ENCODE peak calls at places on chromosomes 13 and 19, in six cellular contexts. One of them, this sample, is unnamed.

GRCh38 chr13:95133498-95133897 is 167.8 kb downstream of the ABCC4 start:
- DNase-seq in epithelial cell of esophagus: no peak
- DNase-seq in left ventricle myocardium inferior: no peak
- DNase-seq in A549: no peak
- DNase-seq in cardiac muscle cell: no peak
- DNase-seq in GM12865: no peak
- DNase-seq in this sample: no peak

GRCh38 chr19:34171877-34172660 is at the start of gene LSM14A:
- DNase-seq in left ventricle myocardium inferior: peak; percentile 94
- DNase-seq in cardiac muscle cell: peak; percentile 95
- DNase-seq in A549: peak; percentile 98
- DNase-seq in epithelial cell of esophagus: peak; percentile 90
- DNase-seq in GM12865: peak; percentile 96
- DNase-seq in this sample: peak; percentile 80

GRCh38 chr13:31322025-31322424 is 122.2 kb downstream of the B3GLCT start:
- DNase-seq in left ventricle myocardium inferior: peak; percentile 20
- DNase-seq in epithelial cell of esophagus: peak; percentile 85
- DNase-seq in cardiac muscle cell: peak; percentile 2
- DNase-seq in A549: no peak
- DNase-seq in GM12865: peak; percentile 6
- DNase-seq in this sample: no peak

GRCh38 chr13:31703780-31704179 is 35.5 kb upstream of the RXFP2 start:
- DNase-seq in GM12865: no peak
- DNase-seq in left ventricle myocardium inferior: no peak
- DNase-seq in cardiac muscle cell: no peak
- DNase-seq in A549: no peak
- DNase-seq in epithelial cell of esophagus: no peak
- DNase-seq in this sample: no peak

GRCh38 chr13:108551674-108552073 is 77.7 kb upstream of the MYO16 start:
- DNase-seq in GM12865: no peak
- DNase-seq in A549: no peak
- DNase-seq in epithelial cell of esophagus: peak; percentile 2
- DNase-seq in cardiac muscle cell: no peak
- DNase-seq in left ventricle myocardium inferior: no peak
- DNase-seq in this sample: no peak

GRCh38 chr13:95480131-95480545 is 72.4 kb upstream of the CLDN10 start:
- DNase-seq in GM12865: peak; percentile 65
- DNase-seq in epithelial cell of esophagus: no peak
- DNase-seq in cardiac muscle cell: no peak
- DNase-seq in A549: no peak
- DNase-seq in left ventricle myocardium inferior: peak; percentile 20
- DNase-seq in this sample: no peak

GRCh38 chr13:81990652-81991051 is 1649.7 kb upstream of the SPRY2 start:
- DNase-seq in GM12865: no peak
- DNase-seq in A549: no peak
- DNase-seq in cardiac muscle cell: no peak
- DNase-seq in epithelial cell of esophagus: no peak
- DNase-seq in left ventricle myocardium inferior: no peak
- DNase-seq in this sample: no peak

GRCh38 chr19:618247-618619 is 15.1 kb downstream of the POLRMT start:
- DNase-seq in A549: no peak
- DNase-seq in epithelial cell of esophagus: no peak
- DNase-seq in left ventricle myocardium inferior: no peak
- DNase-seq in GM12865: no peak
- DNase-seq in cardiac muscle cell: no peak
- DNase-seq in this sample: no peak

GRCh38 chr13:109779074-109779473 is 7.3 kb downstream of the IRS2 start:
- DNase-seq in GM12865: no peak
- DNase-seq in epithelial cell of esophagus: no peak
- DNase-seq in A549: no peak
- DNase-seq in cardiac muscle cell: no peak
- DNase-seq in left ventricle myocardium inferior: no peak
- DNase-seq in this sample: peak; percentile 42

GRCh38 chr19:49684251-49684982 is 5.0 kb upstream of the ADM5 start:
- DNase-seq in epithelial cell of esophagus: no peak
- DNase-seq in A549: peak; percentile 75
- DNase-seq in left ventricle myocardium inferior: no peak
- DNase-seq in cardiac muscle cell: peak; percentile 34
- DNase-seq in GM12865: peak; percentile 48
- DNase-seq in this sample: no peak

GRCh38 chr13:113110048-113110851 is 4.7 kb downstream of the F7 start:
- DNase-seq in GM12865: no peak
- DNase-seq in epithelial cell of esophagus: no peak
- DNase-seq in cardiac muscle cell: no peak
- DNase-seq in A549: no peak
- DNase-seq in left ventricle myocardium inferior: no peak
- DNase-seq in this sample: no peak

GRCh38 chr13:114213980-114214379 is 20.7 kb upstream of the CDC16 start:
- DNase-seq in GM12865: no peak
- DNase-seq in left ventricle myocardium inferior: no peak
- DNase-seq in epithelial cell of esophagus: no peak
- DNase-seq in cardiac muscle cell: no peak
- DNase-seq in A549: no peak
- DNase-seq in this sample: no peak

DNA sequence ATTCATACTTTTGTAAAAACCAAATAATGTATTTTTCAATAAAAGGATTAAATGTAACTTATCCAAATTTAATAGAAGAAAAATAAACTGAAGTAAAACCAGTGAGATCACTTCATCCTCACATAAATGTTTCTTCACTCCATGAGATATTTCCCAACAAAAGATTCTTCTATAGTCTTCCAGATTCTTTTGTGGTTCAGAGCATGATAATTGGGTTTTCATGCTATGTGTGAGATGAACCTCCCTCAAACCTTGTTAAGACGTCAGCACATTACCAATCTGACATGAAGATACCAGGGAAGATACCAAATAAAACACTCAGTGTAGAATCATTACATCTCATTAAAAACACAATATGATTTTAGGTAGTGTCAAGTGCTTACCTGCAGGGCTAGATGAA is 62.9 kb upstream of the OXGR1 start:
- DNase-seq in epithelial cell of esophagus: no peak
- DNase-seq in A549: no peak
- DNase-seq in cardiac muscle cell: no peak
- DNase-seq in GM12865: no peak
- DNase-seq in left ventricle myocardium inferior: no peak
- DNase-seq in this sample: no peak
- H3K4me3 ChIP-seq in epithelial cell of esophagus: no peak overlapping the region
- H3K4me3 ChIP-seq in A549: no peak overlapping the region
- H3K4me3 ChIP-seq in cardiac muscle cell: no peak overlapping the region
- H3K4me3 ChIP-seq in GM12865: no peak overlapping the region
- H3K4me3 ChIP-seq in left ventricle myocardium inferior: no peak overlapping the region
- H3K4me3 ChIP-seq in this sample: no peak overlapping the region

DNA sequence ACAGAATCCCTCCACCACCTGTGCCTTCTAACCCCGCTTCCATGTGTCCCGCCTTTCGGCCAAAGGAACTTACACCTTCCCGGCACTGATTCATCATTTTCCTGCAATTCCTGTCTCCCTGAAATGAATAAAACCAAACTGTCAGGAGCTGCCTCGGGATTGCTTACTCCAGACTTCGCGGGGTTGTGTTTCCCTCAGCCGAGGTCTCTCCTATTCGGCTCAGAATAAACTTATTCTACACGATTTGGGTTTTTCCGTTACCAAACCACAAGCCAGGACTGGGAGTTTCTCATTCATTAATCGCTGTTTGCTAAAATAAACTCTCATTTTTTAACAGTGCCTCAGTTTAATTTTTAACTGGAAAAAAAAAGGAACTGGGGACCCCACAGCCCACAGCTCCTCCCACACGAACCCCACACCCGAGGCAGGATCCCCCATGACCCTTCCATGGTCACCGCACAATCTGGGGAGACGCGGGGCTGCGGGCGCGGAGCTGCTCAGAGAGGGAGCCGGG is 647 bp downstream of the ZNF878 start:
- DNase-seq in left ventricle myocardium inferior: no peak
- DNase-seq in GM12865: no peak
- DNase-seq in epithelial cell of esophagus: peak; percentile 50
- DNase-seq in A549: no peak
- DNase-seq in cardiac muscle cell: no peak
- DNase-seq in this sample: no peak
- H3K4me3 ChIP-seq in left ventricle myocardium inferior: peak overlapping the region; percentile 84
- H3K4me3 ChIP-seq in GM12865: peak overlapping the region; percentile 80
- H3K4me3 ChIP-seq in epithelial cell of esophagus: peak overlapping the region; percentile 54
- H3K4me3 ChIP-seq in A549: no peak overlapping the region
- H3K4me3 ChIP-seq in cardiac muscle cell: peak overlapping the region; percentile 68
- H3K4me3 ChIP-seq in this sample: peak overlapping the region; percentile 68

DNA sequence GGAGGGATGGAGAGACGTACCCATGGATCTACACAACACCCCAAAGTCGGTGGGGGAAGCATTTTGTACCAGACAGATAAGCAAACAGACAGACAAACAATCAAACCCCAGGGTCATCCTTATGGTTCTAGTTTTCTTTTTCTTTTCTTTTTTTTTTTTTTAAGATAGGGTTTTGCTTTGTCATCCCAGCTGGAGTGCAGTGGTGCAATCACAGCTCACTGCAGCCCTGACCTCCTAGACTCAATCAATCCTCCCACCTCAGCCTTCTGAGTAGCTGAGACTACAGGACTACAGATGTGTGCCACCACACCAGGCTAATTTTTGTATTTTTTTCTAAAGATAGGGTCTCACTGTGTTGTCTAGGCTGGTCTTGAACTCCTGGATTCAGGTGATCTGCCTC is 17.9 kb upstream of the FBL start:
- DNase-seq in epithelial cell of esophagus: no peak
- DNase-seq in A549: no peak
- DNase-seq in left ventricle myocardium inferior: no peak
- DNase-seq in GM12865: no peak
- DNase-seq in cardiac muscle cell: no peak
- DNase-seq in this sample: no peak
- H3K4me3 ChIP-seq in epithelial cell of esophagus: no peak overlapping the region
- H3K4me3 ChIP-seq in A549: no peak overlapping the region
- H3K4me3 ChIP-seq in left ventricle myocardium inferior: no peak overlapping the region
- H3K4me3 ChIP-seq in GM12865: no peak overlapping the region
- H3K4me3 ChIP-seq in cardiac muscle cell: no peak overlapping the region
- H3K4me3 ChIP-seq in this sample: no peak overlapping the region

GRCh38 chr19:11596156-11596555 is 1.1 kb upstream of the ZNF627 start:
- DNase-seq in cardiac muscle cell: no peak
- DNase-seq in GM12865: no peak
- DNase-seq in epithelial cell of esophagus: no peak
- DNase-seq in left ventricle myocardium inferior: no peak
- DNase-seq in A549: no peak
- DNase-seq in this sample: no peak

GRCh38 chr19:11598103-11598483 is 810 bp downstream of the ZNF627 start:
- DNase-seq in epithelial cell of esophagus: no peak
- DNase-seq in left ventricle myocardium inferior: no peak
- DNase-seq in A549: no peak
- DNase-seq in cardiac muscle cell: no peak
- DNase-seq in GM12865: no peak
- DNase-seq in this sample: no peak

GRCh38 chr19:11597202-11598102 is at the start of gene ZNF627:
- DNase-seq in cardiac muscle cell: peak; percentile 99
- DNase-seq in left ventricle myocardium inferior: peak; percentile 99
- DNase-seq in GM12865: peak; percentile 99
- DNase-seq in epithelial cell of esophagus: peak; percentile 99
- DNase-seq in A549: peak; percentile 94
- DNase-seq in this sample: peak; percentile 97

GRCh38 chr19:11594084-11594483 is 3.2 kb upstream of the ZNF627 start:
- DNase-seq in epithelial cell of esophagus: no peak
- DNase-seq in left ventricle myocardium inferior: no peak
- DNase-seq in cardiac muscle cell: no peak
- DNase-seq in A549: no peak
- DNase-seq in GM12865: no peak
- DNase-seq in this sample: no peak

GRCh38 chr19:11598746-11599145 is 1.5 kb downstream of the ZNF627 start:
- DNase-seq in A549: no peak
- DNase-seq in cardiac muscle cell: no peak
- DNase-seq in left ventricle myocardium inferior: no peak
- DNase-seq in epithelial cell of esophagus: no peak
- DNase-seq in GM12865: no peak
- DNase-seq in this sample: no peak
- H3K4me3 ChIP-seq in A549: no peak overlapping the region
- H3K4me3 ChIP-seq in cardiac muscle cell: peak overlapping the region; percentile 84
- H3K4me3 ChIP-seq in left ventricle myocardium inferior: peak overlapping the region; percentile 92
- H3K4me3 ChIP-seq in epithelial cell of esophagus: no peak overlapping the region
- H3K4me3 ChIP-seq in GM12865: no peak overlapping the region
- H3K4me3 ChIP-seq in this sample: no peak overlapping the region

DNA sequence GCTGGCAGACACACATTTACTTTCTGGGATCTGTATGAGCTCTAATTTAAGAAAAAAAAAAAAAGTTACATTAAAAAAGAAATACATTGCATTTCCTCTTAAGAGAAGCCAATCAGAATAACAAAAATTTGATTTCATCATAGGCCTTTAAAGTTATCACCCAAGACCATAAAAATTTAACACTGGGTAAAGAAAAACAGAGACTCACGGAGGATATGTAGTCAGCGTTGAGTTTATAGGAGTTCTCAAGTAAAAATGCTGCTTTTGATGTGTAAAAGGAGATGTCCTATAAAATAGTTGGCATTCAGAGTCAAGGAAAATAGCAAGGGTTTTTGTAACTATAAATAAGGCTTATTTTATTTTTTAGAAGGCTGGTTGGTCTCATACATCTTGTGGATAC is 191.1 kb downstream of the EFNB2 start:
- DNase-seq in A549: no peak
- DNase-seq in GM12865: no peak
- DNase-seq in epithelial cell of esophagus: no peak
- DNase-seq in cardiac muscle cell: no peak
- DNase-seq in left ventricle myocardium inferior: no peak
- DNase-seq in this sample: no peak
- H3K4me3 ChIP-seq in A549: no peak overlapping the region
- H3K4me3 ChIP-seq in GM12865: no peak overlapping the region
- H3K4me3 ChIP-seq in epithelial cell of esophagus: no peak overlapping the region
- H3K4me3 ChIP-seq in cardiac muscle cell: no peak overlapping the region
- H3K4me3 ChIP-seq in left ventricle myocardium inferior: no peak overlapping the region
- H3K4me3 ChIP-seq in this sample: no peak overlapping the region

DNA sequence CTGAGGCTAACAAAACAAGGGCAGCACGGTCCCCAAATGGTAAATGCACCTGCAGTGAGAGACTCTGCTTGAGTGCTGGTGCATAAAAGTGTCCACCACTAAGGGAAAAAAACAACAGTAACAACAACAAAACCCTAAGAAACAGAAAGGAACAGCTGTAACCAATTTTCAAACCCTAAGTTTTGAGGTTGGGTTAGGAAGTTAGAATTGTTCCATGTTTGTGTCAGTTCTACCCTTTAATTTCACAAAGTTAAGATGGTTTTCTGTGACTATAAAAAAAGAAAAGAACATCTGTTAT is 234.8 kb downstream of the PCDH9 start:
- DNase-seq in left ventricle myocardium inferior: no peak
- DNase-seq in GM12865: peak; percentile 42
- DNase-seq in epithelial cell of esophagus: no peak
- DNase-seq in cardiac muscle cell: no peak
- DNase-seq in A549: no peak
- DNase-seq in this sample: peak; percentile 28
- H3K4me3 ChIP-seq in left ventricle myocardium inferior: peak overlapping the region; percentile 52
- H3K4me3 ChIP-seq in GM12865: no peak overlapping the region
- H3K4me3 ChIP-seq in epithelial cell of esophagus: no peak overlapping the region
- H3K4me3 ChIP-seq in cardiac muscle cell: no peak overlapping the region
- H3K4me3 ChIP-seq in A549: peak overlapping the region; percentile 40
- H3K4me3 ChIP-seq in this sample: no peak overlapping the region

GRCh38 chr13:49220035-49220855 is at the start of gene MLNR:
- DNase-seq in left ventricle myocardium inferior: no peak
- DNase-seq in cardiac muscle cell: peak; percentile 48
- DNase-seq in A549: peak; percentile 67
- DNase-seq in epithelial cell of esophagus: peak; percentile 38
- DNase-seq in GM12865: peak; percentile 11
- DNase-seq in this sample: no peak
- H3K4me3 ChIP-seq in left ventricle myocardium inferior: peak within 1 kb of the TSS; percentile 66
- H3K4me3 ChIP-seq in cardiac muscle cell: peak within 1 kb of the TSS; percentile 24
- H3K4me3 ChIP-seq in A549: peak within 1 kb of the TSS; percentile 58
- H3K4me3 ChIP-seq in epithelial cell of esophagus: peak within 1 kb of the TSS; percentile 8
- H3K4me3 ChIP-seq in GM12865: no peak within 1 kb of the TSS
- H3K4me3 ChIP-seq in this sample: peak within 1 kb of the TSS; percentile 18

This sample was measured in Jurkat, Clone E6-1.